ENCODE peak calls at places on chromosomes 11 and 22, in seven cellular contexts. I is HAP-1, S is HCT116, K is testis, P is body of pancreas, U is A673, B is endothelial cell of umbilical vein. T is an unnamed sample. For H3K27me3 and H3K4me1, the result is how much of the 10 kb centered on the place peaks cover.

GRCh38 chr11:2526808-2527381 is 82.1 kb downstream of the KCNQ1 start:
- DNase-seq in B (no peak), I (peak), P (peak), U (no peak), K (peak), S (no peak), T (peak)

GRCh38 chr22:17921871-17922821 is 102.2 kb downstream of the MICAL3 start:
- DNase-seq in K (no peak), U (no peak), P (no peak), B (no peak), I (peak), S (no peak), T (no peak)

GRCh38 chr11:2987881-2988280 is 4.2 kb downstream of the NAP1L4 start:
- DNase-seq in S (no peak), K (no peak), P (no peak), B (peak), U (no peak), I (no peak), T (no peak)

GRCh38 chr11:17810736-17811135 is 76.2 kb downstream of the KCNC1 start:
- DNase-seq in U (no peak), P (no peak), S (no peak), K (peak), I (no peak), B (peak), T (peak)

GRCh38 chr11:59611570-59612565 is 3.7 kb downstream of the OSBP start:
- DNase-seq in S (no peak), I (no peak), K (no peak), U (no peak), B (peak), P (peak), T (no peak)

GRCh38 chr22:43582394-43582793 is 170.6 kb downstream of the MPPED1 start:
- DNase-seq in S (no peak), U (no peak), B (no peak), P (no peak), I (no peak), K (no peak), T (no peak)

GRCh38 chr22:45481661-45482060 is 21.0 kb upstream of the FBLN1 start:
- DNase-seq in P (no peak), K (no peak), I (no peak), S (no peak), U (no peak), B (no peak), T (no peak)

GRCh38 chr11:43072911-43073310 is 238.9 kb upstream of the API5 start:
- DNase-seq in K (no peak), B (no peak), I (no peak), S (no peak), U (no peak), P (no peak), T (no peak)

GRCh38 chr11:121864660-121865059 is 251.4 kb downstream of the BLID start:
- DNase-seq in P (peak), B (no peak), U (peak), I (no peak), S (no peak), K (no peak), T (no peak)

DNA sequence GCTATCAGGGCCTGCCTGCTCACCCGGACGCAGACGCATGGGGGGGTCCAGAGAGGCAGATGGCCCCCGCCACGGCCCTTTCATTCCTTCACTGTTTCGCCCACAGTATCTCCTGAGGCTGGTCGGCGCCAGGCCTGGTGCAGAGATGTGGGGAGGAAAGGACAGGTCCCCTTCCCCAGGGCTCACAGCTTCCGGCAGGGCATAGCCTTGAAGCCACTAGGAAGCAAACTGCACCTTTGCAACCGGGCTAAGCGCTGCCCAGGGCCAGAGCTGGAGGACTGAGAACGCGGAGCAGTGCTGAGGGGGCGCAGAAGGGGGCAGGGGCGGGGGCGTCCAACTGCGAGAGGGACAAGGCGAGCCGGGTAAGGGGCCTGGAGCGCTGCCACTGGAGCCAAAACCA is 20.2 kb upstream of the FLRT1 start:
- DNase-seq in K (no peak), B (no peak), U (no peak), S (no peak), I (no peak), P (no peak), T (no peak)
- H3K27me3 ChIP-seq in K (under half), B (under half), U (under half), S (under half), I (under half), P (under half), T (under half)

GRCh38 chr11:12219732-12220131 is 109.3 kb downstream of the MICAL2 start:
- DNase-seq in P (peak), K (no peak), U (peak), B (peak), S (no peak), I (no peak), T (no peak)
- H3K4me1 ChIP-seq in P (half or more), K (half or more), U (under half), B (half or more), S (under half), I (under half), T (under half)

GRCh38 chr22:26952004-26952403 is 294.6 kb downstream of the MIAT start:
- DNase-seq in B (no peak), P (no peak), S (no peak), U (no peak), K (no peak), I (no peak), T (no peak)
- H3K27me3 ChIP-seq in B (under half), P (under half), S (under half), U (under half), K (under half), I (under half), T (under half)

GRCh38 chr11:119714189-119714588 is 14.8 kb downstream of the NECTIN1 start:
- DNase-seq in B (no peak), P (no peak), I (no peak), K (no peak), S (no peak), U (no peak), T (no peak)

GRCh38 chr11:119716475-119717057 is 12.4 kb downstream of the NECTIN1 start:
- DNase-seq in P (no peak), B (no peak), S (no peak), I (no peak), U (no peak), K (no peak), T (no peak)

GRCh38 chr11:119712459-119713360 is 16.3 kb downstream of the NECTIN1 start:
- DNase-seq in K (no peak), B (no peak), I (no peak), U (no peak), P (no peak), S (no peak), T (no peak)

GRCh38 chr11:119713361-119714040 is 15.5 kb downstream of the NECTIN1 start:
- DNase-seq in B (no peak), P (peak), I (no peak), U (no peak), K (no peak), S (no peak), T (no peak)

GRCh38 chr11:119714590-119714989 is 14.4 kb downstream of the NECTIN1 start:
- DNase-seq in U (no peak), P (no peak), B (no peak), I (no peak), K (no peak), S (no peak), T (no peak)
- H3K4me1 ChIP-seq in U (under half), P (under half), B (under half), I (under half), K (under half), S (under half), T (under half)

GRCh38 chr11:69718147-69718546 is 14.3 kb upstream of the FGF19 start:
- DNase-seq in I (peak), U (peak), S (no peak), P (no peak), B (peak), K (peak), T (no peak)
- H3K27me3 ChIP-seq in I (under half), U (under half), S (under half), P (under half), B (under half), K (under half), T (under half)

DNA sequence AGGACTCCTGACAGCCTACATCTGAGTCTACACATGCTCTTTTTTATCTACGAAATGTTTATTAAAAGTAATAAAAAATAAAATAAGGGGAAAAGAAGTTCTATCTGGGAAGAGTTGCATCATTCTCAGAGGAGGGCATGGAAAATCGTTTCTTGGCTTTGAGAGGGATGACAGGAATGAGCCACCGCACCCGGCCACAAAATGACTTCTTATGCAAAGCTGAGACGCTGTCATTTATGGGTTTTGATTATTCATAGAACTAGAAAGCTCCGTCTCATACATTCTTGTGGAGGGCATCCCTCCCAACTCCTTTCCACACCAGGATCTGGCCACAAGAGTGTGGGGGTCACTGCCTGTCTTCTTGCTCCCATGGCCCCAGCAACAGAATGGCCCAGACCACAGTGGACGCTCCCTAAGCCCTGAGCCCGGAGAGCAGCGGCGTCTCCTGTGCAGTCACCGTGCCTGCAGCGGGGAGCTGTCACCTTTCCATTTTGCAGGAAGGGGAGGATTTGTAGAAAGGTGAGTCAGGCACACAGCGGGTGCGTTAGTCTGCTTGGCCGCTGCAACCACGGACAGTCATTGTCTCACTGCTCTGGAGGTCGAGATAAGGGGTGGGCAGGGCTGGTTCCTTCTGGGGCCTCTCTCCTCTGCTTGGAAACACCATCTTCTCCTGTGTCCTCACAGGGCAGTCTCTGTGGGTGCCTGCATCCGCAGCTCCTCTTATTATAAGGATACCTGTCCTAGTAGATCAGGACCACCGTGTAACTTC is 1388.7 kb downstream of the BRD1 start:
- DNase-seq in U (no peak), P (no peak), I (no peak), B (no peak), K (no peak), S (no peak), T (no peak)
- H3K4me1 ChIP-seq in U (under half), P (under half), I (under half), B (under half), K (under half), S (under half), T (under half)

DNA sequence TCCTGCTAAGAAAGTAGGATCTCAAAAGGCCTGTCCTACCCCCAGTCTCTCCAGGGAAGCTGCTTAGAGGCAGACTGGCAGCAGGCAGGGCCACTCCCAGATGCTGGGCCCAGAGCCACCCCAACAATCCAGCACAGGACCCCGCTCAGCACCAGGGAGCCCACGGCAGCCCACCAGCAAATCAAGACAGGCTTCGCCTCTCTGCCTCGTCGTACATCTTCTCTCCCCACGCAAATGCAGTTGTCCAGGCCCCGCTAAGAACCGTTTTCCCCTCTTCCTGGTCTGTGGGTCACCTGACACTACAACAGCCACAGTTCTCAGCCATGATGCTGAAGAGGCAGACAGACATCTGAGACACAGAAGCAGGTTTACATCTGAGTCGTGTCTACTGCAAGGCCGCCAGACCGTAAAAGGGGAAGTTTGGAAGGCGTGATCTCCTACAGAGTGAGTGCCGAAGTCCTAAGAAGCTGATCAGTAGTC is 51.1 kb downstream of the IGSF9B start:
- DNase-seq in B (no peak), K (no peak), U (no peak), S (no peak), I (no peak), P (no peak), T (no peak)
- H3K27me3 ChIP-seq in B (under half), K (under half), U (under half), S (under half), I (under half), P (under half), T (under half)

DNA sequence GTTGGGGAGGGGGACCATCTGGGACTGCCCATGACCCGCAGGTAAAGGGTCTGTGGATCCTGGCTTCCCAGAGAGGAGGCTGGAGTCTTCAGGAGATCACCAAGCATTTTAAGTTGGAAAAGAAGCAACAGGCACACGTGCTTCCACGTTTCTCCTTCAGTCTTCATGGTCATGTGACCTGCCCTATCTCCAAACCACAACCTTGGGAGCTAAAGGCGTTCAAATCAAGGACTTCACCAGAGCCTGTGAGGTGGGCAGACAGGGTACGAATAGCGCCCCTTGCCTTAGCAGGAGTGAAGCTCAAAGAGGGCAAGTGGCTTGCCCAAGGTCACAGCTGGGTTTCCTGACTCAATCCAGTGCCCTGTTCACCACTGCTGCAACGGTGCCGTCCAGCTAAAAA is 6.7 kb downstream of the TMEM184B start:
- DNase-seq in I (no peak), S (no peak), U (no peak), K (peak), B (no peak), P (no peak), T (no peak)
- H3K4me1 ChIP-seq in I (under half), S (under half), U (under half), K (under half), B (under half), P (under half), T (under half)

DNA sequence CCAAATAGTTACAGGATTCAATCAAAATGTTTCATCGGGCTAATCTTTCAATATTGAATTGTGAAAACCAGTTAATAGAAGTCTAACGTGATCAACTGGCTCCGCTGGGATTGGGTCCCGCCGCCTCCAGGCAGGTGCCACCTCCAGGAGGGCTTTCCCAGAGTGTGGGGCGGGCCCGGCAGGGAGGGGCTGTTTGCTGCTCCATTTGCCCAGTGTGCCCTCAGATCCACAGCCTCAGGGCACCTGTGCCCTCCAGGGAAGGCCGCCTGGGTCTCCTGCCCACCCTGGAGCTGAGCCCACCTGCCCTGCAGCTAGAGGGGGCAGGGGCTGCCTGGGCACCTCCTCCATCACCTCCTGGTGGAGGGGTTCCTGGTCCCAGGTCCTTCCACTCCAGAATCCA is 17.9 kb downstream of the BRSK2 start:
- DNase-seq in B (no peak), I (no peak), P (peak), S (no peak), U (no peak), K (no peak), T (peak)
- H3K27me3 ChIP-seq in B (under half), I (under half), P (under half), S (under half), U (under half), K (under half), T (under half)

DNA sequence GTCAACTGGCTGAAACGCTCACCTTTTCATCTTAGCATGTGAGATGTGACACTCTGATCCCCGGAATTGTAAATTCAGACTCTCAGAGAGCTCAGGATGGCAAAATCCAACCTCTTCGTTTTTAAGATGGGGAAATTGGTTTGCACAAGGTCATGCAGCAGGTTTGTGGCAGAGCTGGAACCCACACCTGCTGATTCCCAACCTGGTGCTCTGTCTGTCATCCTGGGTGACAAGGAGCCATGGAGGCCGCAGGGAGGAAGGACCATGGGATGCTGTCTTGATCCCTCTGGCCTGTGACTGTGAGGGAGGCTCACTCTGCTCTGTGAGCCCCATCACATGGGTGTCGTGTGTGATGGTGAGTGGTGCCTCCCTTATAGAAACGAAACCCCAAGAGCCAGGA is 87.4 kb upstream of the SYT13 start:
- DNase-seq in B (no peak), P (no peak), S (no peak), I (no peak), K (no peak), U (no peak), T (no peak)
- H3K4me1 ChIP-seq in B (under half), P (under half), S (under half), I (under half), K (under half), U (under half), T (under half)